ENCODE peak calls at places on chromosomes 11 and 22, in seven cellular contexts. R, C, H, L, O, P and E are unnamed samples.
A peak's percentile ranks its signal among the peaks of the same experiment; 100 is the strongest.

GRCh38 chr22:24265734-24266133 is 4.9 kb upstream of the SPECC1L start:
- DNase-seq in R (no peak), C (no peak), H (no peak), L (no peak), O (no peak), P (no peak), E (no peak)

GRCh38 chr22:46542011-46542985 is 4.9 kb upstream of the CELSR1 start:
- DNase-seq in R (peak; percentile 69), C (peak; percentile 53), H (peak; percentile 85), L (no peak), O (peak; percentile 85), P (peak; percentile 64), E (peak; percentile 74)

GRCh38 chr11:11786234-11786633 is 55.5 kb upstream of the USP47 start:
- DNase-seq in R (no peak), C (no peak), H (no peak), L (no peak), O (no peak), P (no peak), E (no peak)

GRCh38 chr11:29527391-29527936 is 489.4 kb downstream of the KCNA4 start:
- DNase-seq in R (no peak), C (no peak), H (no peak), L (peak; percentile 91), O (peak; percentile 69), P (no peak), E (no peak)

GRCh38 chr22:44409211-44409648 is 88.8 kb downstream of the RTL6 start:
- DNase-seq in R (no peak), C (no peak), H (no peak), L (no peak), O (no peak), P (no peak), E (no peak)

GRCh38 chr11:113796663-113797259 is 17.2 kb downstream of the CLDN25 start:
- DNase-seq in R (no peak), C (peak; percentile 44), H (no peak), L (no peak), O (peak; percentile 76), P (no peak), E (peak; percentile 12)

GRCh38 chr11:35919244-35919643 is 24.6 kb upstream of the LDLRAD3 start:
- DNase-seq in R (no peak), C (peak; percentile 48), H (no peak), L (no peak), O (peak; percentile 71), P (no peak), E (no peak)

GRCh38 chr22:37062657-37063381 is 11.3 kb downstream of the KCTD17 start:
- DNase-seq in R (no peak), C (no peak), H (no peak), L (no peak), O (no peak), P (no peak), E (no peak)

GRCh38 chr11:6663794-6664478 is 8.3 kb upstream of the DCHS1 start:
- DNase-seq in R (no peak), C (no peak), H (no peak), L (no peak), O (peak; percentile 11), P (no peak), E (no peak)

GRCh38 chr11:134001596-134001995 is 44.8 kb upstream of the IGSF9B start:
- DNase-seq in R (no peak), C (no peak), H (no peak), L (no peak), O (no peak), P (no peak), E (no peak)

GRCh38 chr11:122779047-122779629 is 59.2 kb upstream of the CRTAM start:
- DNase-seq in R (no peak), C (no peak), H (no peak), L (no peak), O (no peak), P (no peak), E (no peak)

GRCh38 chr11:2422461-2423156 is 21.7 kb downstream of the TRPM5 start:
- DNase-seq in R (no peak), C (no peak), H (peak; percentile 23), L (no peak), O (no peak), P (no peak), E (no peak)

GRCh38 chr11:123640677-123641494 is 13.5 kb downstream of the SCN3B start:
- DNase-seq in R (peak; percentile 4), C (no peak), H (peak; percentile 59), L (no peak), O (peak; percentile 69), P (no peak), E (no peak)

GRCh38 chr11:86748296-86748695 is 52.0 kb upstream of the PRSS23 start:
- DNase-seq in R (no peak), C (no peak), H (no peak), L (no peak), O (no peak), P (no peak), E (no peak)

GRCh38 chr11:22432331-22433065 is 94.3 kb downstream of the SLC17A6 start:
- DNase-seq in R (no peak), C (no peak), H (peak; percentile 46), L (peak; percentile 15), O (peak; percentile 86), P (no peak), E (no peak)

GRCh38 chr11:94185387-94186084 is 56.9 kb downstream of the PANX1 start:
- DNase-seq in R (no peak), C (no peak), H (no peak), L (peak; percentile 54), O (no peak), P (no peak), E (no peak)

GRCh38 chr11:127616171-127616570 is 615.6 kb upstream of the KIRREL3 start:
- DNase-seq in R (no peak), C (no peak), H (no peak), L (no peak), O (no peak), P (no peak), E (no peak)

GRCh38 chr11:12397953-12398352 is 20.6 kb downstream of the PARVA start:
- DNase-seq in R (no peak), C (no peak), H (peak; percentile 75), L (peak; percentile 85), O (no peak), P (no peak), E (no peak)

GRCh38 chr11:33712436-33712835 is 11.8 kb upstream of the C11orf91 start:
- DNase-seq in R (no peak), C (peak; percentile 36), H (no peak), L (no peak), O (no peak), P (no peak), E (no peak)

GRCh38 chr11:2195756-2196088 is 24.1 kb upstream of the TH start:
- DNase-seq in R (no peak), C (no peak), H (no peak), L (no peak), O (no peak), P (no peak), E (no peak)

GRCh38 chr11:75907926-75908527 is 93.0 kb downstream of the UVRAG start:
- DNase-seq in R (no peak), C (no peak), H (no peak), L (no peak), O (no peak), P (no peak), E (no peak)